ENCODE peak calls at places on chromosomes 1 and 21, in five cellular contexts. K is mesenchymal stem cell, G is IMR-90, L is neuronal stem cell, W is H1. X is an unnamed sample.

GRCh38 chr1:66300986-66301451 is 232.9 kb upstream of the SGIP1 start:
- DNase-seq in K (peak; percentile 67), G (peak; percentile 59), L (no peak), W (no peak), X (no peak)

GRCh38 chr1:242847390-242847993 is 323.0 kb upstream of the PLD5 start:
- DNase-seq in K (peak; percentile 1), G (no peak), L (peak; percentile 41), W (no peak), X (peak; percentile 57)

GRCh38 chr1:117632269-117633067 is 26.6 kb downstream of the TENT5C start:
- DNase-seq in K (no peak), G (no peak), L (no peak), W (no peak), X (no peak)

GRCh38 chr1:110605901-110606783 is at the start of gene KCNA2:
- DNase-seq in K (peak; percentile 18), G (no peak), L (peak; percentile 66), W (peak; percentile 50), X (no peak)

GRCh38 chr1:180131510-180131909 is 23.2 kb upstream of the QSOX1 start:
- DNase-seq in K (peak; percentile 97), G (peak; percentile 98), L (no peak), W (no peak), X (peak; percentile 95)

GRCh38 chr1:15543589-15544568 is 17.2 kb downstream of the DNAJC16 start:
- DNase-seq in K (peak; percentile 50), G (peak; percentile 67), L (no peak), W (no peak), X (no peak)

GRCh38 chr21:38751379-38752050 is 54.2 kb upstream of the ETS2 start:
- DNase-seq in K (no peak), G (no peak), L (no peak), W (no peak), X (no peak)

GRCh38 chr1:117188268-117189108 is 22.2 kb downstream of the VTCN1 start:
- DNase-seq in K (no peak), G (peak; percentile 25), L (no peak), W (no peak), X (no peak)

GRCh38 chr1:42038261-42038660 is 114.9 kb upstream of the GUCA2B start:
- DNase-seq in K (no peak), G (no peak), L (no peak), W (no peak), X (peak; percentile 40)

GRCh38 chr1:162973381-162973795 is 95.8 kb upstream of the RGS4 start:
- DNase-seq in K (peak; percentile 75), G (peak; percentile 90), L (no peak), W (no peak), X (no peak)

GRCh38 chr1:115826642-115827041 is 14.3 kb downstream of the NHLH2 start:
- DNase-seq in K (no peak), G (no peak), L (no peak), W (no peak), X (no peak)

GRCh38 chr1:156838972-156839371 is 19.9 kb downstream of the INSRR start:
- DNase-seq in K (peak; percentile 41), G (no peak), L (no peak), W (no peak), X (no peak)

GRCh38 chr1:5976726-5977493 is 15.3 kb downstream of the NPHP4 start:
- DNase-seq in K (peak; percentile 7), G (no peak), L (no peak), W (no peak), X (no peak)

GRCh38 chr1:193141804-193142203 is 20.0 kb downstream of the CDC73 start:
- DNase-seq in K (no peak), G (no peak), L (no peak), W (no peak), X (no peak)

GRCh38 chr1:215824245-215824644 is 257.1 kb downstream of the KCTD3 start:
- DNase-seq in K (peak; percentile 23), G (peak; percentile 45), L (no peak), W (peak; percentile 9), X (peak; percentile 28)

GRCh38 chr1:230459463-230459862 is 33.3 kb upstream of the PGBD5 start:
- DNase-seq in K (peak; percentile 48), G (peak; percentile 33), L (peak; percentile 9), W (no peak), X (peak; percentile 50)

GRCh38 chr1:173190101-173190895 is 16.8 kb downstream of the TNFSF4 start:
- DNase-seq in K (peak; percentile 88), G (peak; percentile 62), L (no peak), W (no peak), X (peak; percentile 22)

GRCh38 chr21:24275613-24276012 is 1331.7 kb downstream of the MRPL39 start:
- DNase-seq in K (no peak), G (no peak), L (no peak), W (no peak), X (no peak)

GRCh38 chr1:33712176-33712575 is 151.7 kb upstream of the HMGB4 start:
- DNase-seq in K (no peak), G (no peak), L (peak; percentile 17), W (no peak), X (peak; percentile 43)

GRCh38 chr1:46187106-46187869 is 10.9 kb downstream of the POMGNT1 start:
- DNase-seq in K (no peak), G (no peak), L (no peak), W (no peak), X (no peak)

GRCh38 chr1:206540044-206540758 is 32.9 kb downstream of the RASSF5 start:
- DNase-seq in K (no peak), G (no peak), L (no peak), W (no peak), X (no peak)

GRCh38 chr21:41774467-41775151 is 7.8 kb upstream of the RIPK4 start:
- DNase-seq in K (no peak), G (no peak), L (no peak), W (no peak), X (no peak)

GRCh38 chr1:192741095-192741494 is 67.7 kb upstream of the RGS2 start:
- DNase-seq in K (no peak), G (no peak), L (no peak), W (no peak), X (no peak)

GRCh38 chr1:243799908-243800307 is 50.1 kb downstream of the AKT3 start:
- DNase-seq in K (peak; percentile 18), G (peak; percentile 20), L (no peak), W (no peak), X (no peak)

GRCh38 chr1:185644531-185644930 is 89.7 kb upstream of the HMCN1 start:
- DNase-seq in K (no peak), G (no peak), L (no peak), W (no peak), X (peak; percentile 78)

GRCh38 chr1:41482001-41482765 is 2.3 kb downstream of the EDN2 start:
- DNase-seq in K (no peak), G (no peak), L (no peak), W (no peak), X (no peak)

GRCh38 chr1:31587720-31588423 is 11.6 kb downstream of the TINAGL1 start:
- DNase-seq in K (peak; percentile 40), G (no peak), L (peak; percentile 46), W (no peak), X (peak; percentile 59)

GRCh38 chr1:10651377-10651776 is 145.1 kb downstream of the CASZ1 start:
- DNase-seq in K (no peak), G (peak; percentile 31), L (no peak), W (no peak), X (no peak)

GRCh38 chr1:231694465-231695077 is 68.0 kb downstream of the DISC1 start:
- DNase-seq in K (no peak), G (no peak), L (no peak), W (no peak), X (no peak)

GRCh38 chr1:203127672-203128611 is at the start of gene ADORA1:
- DNase-seq in K (peak; percentile 74), G (peak; percentile 41), L (peak; percentile 57), W (no peak), X (peak; percentile 30)

GRCh38 chr21:38628426-38628825 is 130.1 kb upstream of the ERG start:
- DNase-seq in K (no peak), G (no peak), L (no peak), W (no peak), X (no peak)

GRCh38 chr1:47196622-47197021 is 6.8 kb upstream of the PDZK1IP1 start:
- DNase-seq in K (no peak), G (no peak), L (no peak), W (no peak), X (no peak)

GRCh38 chr1:162605225-162605927 is 26.9 kb upstream of the DDR2 start:
- DNase-seq in K (peak; percentile 96), G (peak; percentile 98), L (no peak), W (no peak), X (no peak)

GRCh38 chr1:89198081-89198480 is 661 bp downstream of the GBP4 start:
- DNase-seq in K (no peak), G (no peak), L (no peak), W (no peak), X (peak; percentile 51)
- H3K4me3 ChIP-seq in K (no peak overlapping the region), G (no peak overlapping the region), L (no peak overlapping the region), W (no peak overlapping the region), X (no peak overlapping the region)

GRCh38 chr1:7610106-7610731 is 160.9 kb upstream of the VAMP3 start:
- DNase-seq in K (no peak), G (no peak), L (no peak), W (no peak), X (no peak)

GRCh38 chr1:7609311-7609994 is 161.6 kb upstream of the VAMP3 start:
- DNase-seq in K (no peak), G (no peak), L (no peak), W (no peak), X (no peak)

GRCh38 chr1:7610936-7611335 is 160.2 kb upstream of the VAMP3 start:
- DNase-seq in K (no peak), G (no peak), L (no peak), W (no peak), X (no peak)

GRCh38 chr1:7607097-7607496 is 164.0 kb upstream of the VAMP3 start:
- DNase-seq in K (no peak), G (no peak), L (no peak), W (no peak), X (no peak)

GRCh38 chr1:7608628-7609295 is 162.3 kb upstream of the VAMP3 start:
- DNase-seq in K (peak; percentile 44), G (peak; percentile 5), L (no peak), W (peak; percentile 65), X (no peak)
- H4K91ac ChIP-seq in K (no peak overlapping the region), G (no peak overlapping the region), L (no peak overlapping the region), W (no peak overlapping the region), X (no peak overlapping the region)

DNA sequence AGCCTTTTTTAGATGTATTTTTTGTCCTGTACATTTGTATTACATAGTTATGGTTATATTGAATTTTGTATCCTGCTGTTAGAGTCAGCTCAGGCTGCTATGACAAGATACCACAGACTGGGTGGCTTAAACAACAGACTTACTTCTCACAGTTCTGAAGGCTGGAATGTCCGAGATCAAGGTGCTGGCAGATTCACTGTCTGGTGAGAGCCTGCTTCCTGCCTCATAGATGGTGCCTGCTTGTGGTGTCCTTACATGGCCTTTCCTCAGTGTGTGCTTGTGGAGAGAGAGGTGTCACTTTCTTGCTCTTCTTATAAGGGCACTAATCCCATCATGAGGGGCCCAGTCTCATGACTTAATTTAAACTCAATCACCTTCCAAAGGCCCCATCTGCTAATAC is 23.1 kb upstream of the MYSM1 start:
- DNase-seq in K (peak; percentile 8), G (no peak), L (no peak), W (no peak), X (no peak)
- H3K4me2 ChIP-seq in K (no peak overlapping the region), G (no peak overlapping the region), L (no peak overlapping the region), W (no peak overlapping the region), X (no peak overlapping the region)

DNA sequence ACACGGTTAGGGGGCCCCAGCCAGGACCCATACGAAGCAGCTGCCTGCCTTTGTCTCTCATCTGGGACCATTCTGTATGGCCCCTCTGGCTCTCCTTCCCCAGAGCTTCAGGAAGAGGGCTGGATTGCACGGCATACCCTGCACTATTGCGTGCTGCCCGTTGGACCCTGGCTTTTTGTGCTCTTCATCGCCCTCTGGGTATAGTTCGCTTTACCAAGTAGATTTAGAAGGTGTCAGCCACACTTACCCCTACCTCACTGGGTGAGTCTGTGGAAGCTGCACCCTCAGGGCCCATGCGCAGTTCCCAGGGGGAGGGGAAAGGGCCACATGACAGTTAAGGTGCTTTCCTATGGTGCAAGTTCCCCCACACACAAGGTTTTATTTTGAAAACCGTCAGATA is 7.2 kb downstream of the NAV1 start:
- DNase-seq in K (no peak), G (no peak), L (no peak), W (no peak), X (no peak)
- H3K4me3 ChIP-seq in K (no peak overlapping the region), G (no peak overlapping the region), L (no peak overlapping the region), W (no peak overlapping the region), X (no peak overlapping the region)

X was measured in trophoblast cell.